ENCODE peak calls at places on chromosomes 5 and 9, in four cellular contexts. One of them, this sample, is unnamed.

GRCh38 chr9:130824079-130824478 is 11.0 kb upstream of the ABL1 start:
- DNase-seq in H9: no peak
- DNase-seq in IMR-90: no peak
- DNase-seq in neuronal stem cell: no peak
- DNase-seq in this sample: peak

GRCh38 chr5:127930311-127930710 is 153.3 kb upstream of the SLC12A2 start:
- DNase-seq in H9: no peak
- DNase-seq in IMR-90: peak
- DNase-seq in neuronal stem cell: no peak
- DNase-seq in this sample: no peak

GRCh38 chr9:23555849-23556248 is 270.2 kb downstream of the ELAVL2 start:
- DNase-seq in H9: peak
- DNase-seq in IMR-90: no peak
- DNase-seq in neuronal stem cell: no peak
- DNase-seq in this sample: peak

GRCh38 chr5:132258102-132259060 is 885 bp downstream of the PDLIM4 start:
- DNase-seq in H9: peak
- DNase-seq in IMR-90: peak
- DNase-seq in neuronal stem cell: no peak
- DNase-seq in this sample: no peak

GRCh38 chr5:178869577-178869976 is 9.8 kb downstream of the ZNF354B start:
- DNase-seq in H9: no peak
- DNase-seq in IMR-90: no peak
- DNase-seq in neuronal stem cell: no peak
- DNase-seq in this sample: no peak

GRCh38 chr5:80191991-80192398 is 63.9 kb downstream of the SERINC5 start:
- DNase-seq in H9: peak
- DNase-seq in IMR-90: no peak
- DNase-seq in neuronal stem cell: no peak
- DNase-seq in this sample: peak

GRCh38 chr5:100505984-100506670 is 29.0 kb upstream of the FAM174A start:
- DNase-seq in H9: no peak
- DNase-seq in IMR-90: peak
- DNase-seq in neuronal stem cell: no peak
- DNase-seq in this sample: no peak

GRCh38 chr5:111280282-111280901 is 56.2 kb downstream of the CAMK4 start:
- DNase-seq in H9: no peak
- DNase-seq in IMR-90: no peak
- DNase-seq in neuronal stem cell: no peak
- DNase-seq in this sample: no peak

GRCh38 chr5:159928122-159928960 is 12.1 kb downstream of the ADRA1B start:
- DNase-seq in H9: no peak
- DNase-seq in IMR-90: peak
- DNase-seq in neuronal stem cell: no peak
- DNase-seq in this sample: no peak

GRCh38 chr9:20623021-20623747 is 885 bp upstream of the MLLT3 start:
- DNase-seq in H9: no peak
- DNase-seq in IMR-90: peak
- DNase-seq in neuronal stem cell: peak
- DNase-seq in this sample: peak

GRCh38 chr5:135533794-135534193 is 2.0 kb downstream of the NEUROG1 start:
- DNase-seq in H9: no peak
- DNase-seq in IMR-90: no peak
- DNase-seq in neuronal stem cell: no peak
- DNase-seq in this sample: no peak

GRCh38 chr5:144017119-144017518 is 153.3 kb downstream of the YIPF5 start:
- DNase-seq in H9: no peak
- DNase-seq in IMR-90: no peak
- DNase-seq in neuronal stem cell: no peak
- DNase-seq in this sample: no peak

GRCh38 chr5:104444656-104445055 is 882.1 kb upstream of the NUDT12 start:
- DNase-seq in H9: no peak
- DNase-seq in IMR-90: no peak
- DNase-seq in neuronal stem cell: no peak
- DNase-seq in this sample: no peak
- H3K4me2 ChIP-seq in H9: no peak
- H3K4me2 ChIP-seq in IMR-90: no peak
- H3K4me2 ChIP-seq in neuronal stem cell: no peak
- H3K4me2 ChIP-seq in this sample: no peak

GRCh38 chr9:75088646-75089368 is 493 bp downstream of the OSTF1 start:
- DNase-seq in H9: peak
- DNase-seq in IMR-90: peak
- DNase-seq in neuronal stem cell: no peak
- DNase-seq in this sample: peak
- H2BK15ac ChIP-seq in H9: no peak
- H2BK15ac ChIP-seq in IMR-90: no peak
- H2BK15ac ChIP-seq in neuronal stem cell: no peak
- H2BK15ac ChIP-seq in this sample: no peak

GRCh38 chr5:78639811-78640210 is 8.8 kb downstream of the LHFPL2 start:
- DNase-seq in H9: no peak
- DNase-seq in IMR-90: no peak
- DNase-seq in neuronal stem cell: no peak
- DNase-seq in this sample: no peak
- H3K4me2 ChIP-seq in H9: no peak
- H3K4me2 ChIP-seq in IMR-90: peak
- H3K4me2 ChIP-seq in neuronal stem cell: no peak
- H3K4me2 ChIP-seq in this sample: no peak

GRCh38 chr5:149320791-149321330 is 24.4 kb upstream of the GRPEL2 start:
- DNase-seq in H9: peak
- DNase-seq in IMR-90: peak
- DNase-seq in neuronal stem cell: peak
- DNase-seq in this sample: peak

GRCh38 chr5:149325166-149325735 is 20.0 kb upstream of the GRPEL2 start:
- DNase-seq in H9: no peak
- DNase-seq in IMR-90: peak
- DNase-seq in neuronal stem cell: no peak
- DNase-seq in this sample: no peak

GRCh38 chr5:149323235-149324205 is 21.8 kb upstream of the GRPEL2 start:
- DNase-seq in H9: no peak
- DNase-seq in IMR-90: peak
- DNase-seq in neuronal stem cell: no peak
- DNase-seq in this sample: no peak

GRCh38 chr5:149324639-149325038 is 20.7 kb upstream of the GRPEL2 start:
- DNase-seq in H9: no peak
- DNase-seq in IMR-90: no peak
- DNase-seq in neuronal stem cell: no peak
- DNase-seq in this sample: no peak

GRCh38 chr5:149322518-149322917 is 22.8 kb upstream of the GRPEL2 start:
- DNase-seq in H9: peak
- DNase-seq in IMR-90: no peak
- DNase-seq in neuronal stem cell: no peak
- DNase-seq in this sample: no peak
- H2BK15ac ChIP-seq in H9: no peak
- H2BK15ac ChIP-seq in IMR-90: no peak
- H2BK15ac ChIP-seq in neuronal stem cell: peak
- H2BK15ac ChIP-seq in this sample: no peak

DNA sequence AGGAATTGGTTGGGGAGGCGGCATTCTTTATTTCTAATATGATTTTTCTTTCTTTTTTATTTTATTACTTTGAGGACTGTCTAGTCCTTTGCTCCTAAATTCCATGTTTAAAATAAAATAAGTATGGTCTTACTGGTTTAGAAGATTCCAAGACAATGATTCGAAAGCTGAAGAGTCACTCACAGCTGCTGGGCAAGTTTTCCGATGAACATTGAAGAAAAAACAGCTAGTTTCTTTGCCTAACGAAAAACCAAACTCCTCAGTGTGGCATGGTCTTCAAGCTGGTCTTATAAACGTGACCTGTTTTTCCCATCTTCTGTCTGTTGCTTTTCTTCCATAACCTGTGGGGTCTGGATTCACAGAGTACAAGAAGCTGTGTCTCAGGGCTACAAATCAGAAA is 25.1 kb downstream of the ZNF474 start:
- DNase-seq in H9: no peak
- DNase-seq in IMR-90: peak
- DNase-seq in neuronal stem cell: no peak
- DNase-seq in this sample: no peak
- H3K4me2 ChIP-seq in H9: no peak
- H3K4me2 ChIP-seq in IMR-90: peak
- H3K4me2 ChIP-seq in neuronal stem cell: no peak
- H3K4me2 ChIP-seq in this sample: no peak

DNA sequence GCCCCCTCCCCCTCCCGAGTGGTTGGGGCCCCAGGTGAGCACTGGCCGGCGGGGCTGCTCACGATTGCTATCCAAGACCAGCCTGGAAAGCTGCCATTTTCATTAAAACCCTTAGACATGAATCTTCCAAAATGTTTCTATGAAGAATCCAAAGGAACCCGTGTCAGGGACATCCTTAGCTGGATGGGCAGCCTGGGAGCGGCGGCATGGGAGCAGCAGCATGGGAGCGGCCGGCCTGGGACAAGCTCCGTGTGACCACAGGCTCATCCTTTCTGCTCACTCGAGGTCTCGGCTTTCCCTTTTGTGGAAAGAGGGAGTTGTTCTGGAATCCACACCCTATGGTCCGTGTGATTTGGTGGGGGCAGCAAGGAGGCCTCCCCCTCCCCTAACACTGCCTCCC is 127.5 kb downstream of the RXRA start:
- DNase-seq in H9: no peak
- DNase-seq in IMR-90: no peak
- DNase-seq in neuronal stem cell: no peak
- DNase-seq in this sample: no peak
- H2BK15ac ChIP-seq in H9: no peak
- H2BK15ac ChIP-seq in IMR-90: no peak
- H2BK15ac ChIP-seq in neuronal stem cell: no peak
- H2BK15ac ChIP-seq in this sample: no peak

DNA sequence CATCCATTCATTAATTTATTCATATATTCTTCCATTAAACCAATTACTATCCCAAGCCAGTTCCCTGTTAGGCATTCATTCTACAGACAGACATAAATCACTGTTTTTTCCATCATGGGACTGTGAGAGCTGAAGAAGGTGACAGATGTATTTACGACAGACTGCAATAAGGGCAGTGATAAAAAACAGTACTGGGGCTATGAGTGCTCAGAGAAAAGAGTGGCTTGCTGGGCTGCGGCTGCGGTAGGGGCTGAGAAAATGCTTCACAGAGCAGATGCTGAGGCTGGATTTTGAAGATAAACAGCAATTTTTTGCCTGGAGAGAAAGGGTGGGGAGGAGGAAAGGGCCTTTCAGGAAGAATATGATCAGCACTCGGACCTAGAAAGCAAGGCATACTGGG is 279.4 kb downstream of the ASTN2 start:
- DNase-seq in H9: no peak
- DNase-seq in IMR-90: no peak
- DNase-seq in neuronal stem cell: no peak
- DNase-seq in this sample: no peak
- H3K4me2 ChIP-seq in H9: no peak
- H3K4me2 ChIP-seq in IMR-90: no peak
- H3K4me2 ChIP-seq in neuronal stem cell: no peak
- H3K4me2 ChIP-seq in this sample: no peak

GRCh38 chr5:154318691-154319090 is 127.1 kb upstream of the SAP30L start:
- DNase-seq in H9: no peak
- DNase-seq in IMR-90: no peak
- DNase-seq in neuronal stem cell: no peak
- DNase-seq in this sample: no peak

GRCh38 chr5:154320690-154321089 is 125.1 kb upstream of the SAP30L start:
- DNase-seq in H9: no peak
- DNase-seq in IMR-90: peak
- DNase-seq in neuronal stem cell: no peak
- DNase-seq in this sample: no peak

GRCh38 chr5:154321546-154321945 is 124.3 kb upstream of the SAP30L start:
- DNase-seq in H9: no peak
- DNase-seq in IMR-90: no peak
- DNase-seq in neuronal stem cell: no peak
- DNase-seq in this sample: no peak

GRCh38 chr5:154317916-154318315 is 127.4 kb downstream of the GALNT10 start:
- DNase-seq in H9: no peak
- DNase-seq in IMR-90: no peak
- DNase-seq in neuronal stem cell: no peak
- DNase-seq in this sample: no peak

DNA sequence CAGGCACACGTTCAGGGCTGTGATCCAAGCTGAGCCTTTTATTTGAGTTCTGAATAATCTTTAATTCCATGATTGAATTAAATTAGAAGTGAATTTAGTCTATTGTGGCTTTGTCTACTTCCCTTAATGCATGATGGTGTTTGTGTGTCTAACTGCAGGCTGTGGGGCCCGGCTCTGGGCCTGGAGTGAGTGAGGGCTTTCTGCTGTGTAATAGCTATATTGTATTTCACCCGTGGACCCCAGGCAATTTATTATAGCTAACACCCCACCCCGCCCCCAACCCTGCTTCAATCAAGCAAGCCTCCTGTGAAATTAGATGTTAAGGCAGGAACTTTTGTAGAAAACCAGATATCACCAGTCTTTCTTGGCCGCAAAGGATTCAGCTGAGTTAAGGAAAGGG is 125.6 kb upstream of the SAP30L start:
- DNase-seq in H9: no peak
- DNase-seq in IMR-90: no peak
- DNase-seq in neuronal stem cell: no peak
- DNase-seq in this sample: no peak
- H2BK15ac ChIP-seq in H9: no peak
- H2BK15ac ChIP-seq in IMR-90: no peak
- H2BK15ac ChIP-seq in neuronal stem cell: no peak
- H2BK15ac ChIP-seq in this sample: no peak

GRCh38 chr9:10268500-10269485 is 344.0 kb downstream of the PTPRD start:
- DNase-seq in H9: peak
- DNase-seq in IMR-90: peak
- DNase-seq in neuronal stem cell: peak
- DNase-seq in this sample: peak
- H3K4me2 ChIP-seq in H9: no peak
- H3K4me2 ChIP-seq in IMR-90: peak
- H3K4me2 ChIP-seq in neuronal stem cell: no peak
- H3K4me2 ChIP-seq in this sample: no peak

This sample was measured in mesendoderm.